ENCODE peak calls at places on chromosomes 11 and 22, in four cellular contexts. A is NAMALWA, H is pancreas, K is omental fat pad. Q is an unnamed sample.

GRCh38 chr22:24289138-24289537 is 18.5 kb downstream of the SPECC1L start:
- DNase-seq in A (no peak), H (no peak), K (no peak), Q (no peak)

GRCh38 chr11:132490976-132491375 is 1041.3 kb downstream of the OPCML start:
- DNase-seq in A (no peak), H (no peak), K (no peak), Q (no peak)

GRCh38 chr11:8289426-8290047 is 25.9 kb upstream of the LMO1 start:
- DNase-seq in A (no peak), H (no peak), K (no peak), Q (no peak)

GRCh38 chr11:12287374-12288211 is 89.8 kb upstream of the PARVA start:
- DNase-seq in A (peak), H (no peak), K (no peak), Q (peak)

GRCh38 chr11:108135845-108136599 is 14.7 kb downstream of the ACAT1 start:
- DNase-seq in A (peak), H (no peak), K (no peak), Q (no peak)

GRCh38 chr11:74417379-74417804 is 19.2 kb upstream of the PGM2L1 start:
- DNase-seq in A (no peak), H (no peak), K (no peak), Q (peak)

GRCh38 chr11:13284776-13285588 is 7.4 kb downstream of the BMAL1 start:
- DNase-seq in A (no peak), H (no peak), K (no peak), Q (no peak)

GRCh38 chr11:11660351-11660750 is 38.5 kb upstream of the GALNT18 start:
- DNase-seq in A (no peak), H (no peak), K (no peak), Q (no peak)

GRCh38 chr11:109173504-109173903 is 248.5 kb upstream of the C11orf87 start:
- DNase-seq in A (no peak), H (no peak), K (no peak), Q (no peak)

GRCh38 chr11:76822406-76822805 is 38.3 kb upstream of the ACER3 start:
- DNase-seq in A (peak), H (no peak), K (no peak), Q (no peak)

GRCh38 chr11:70397983-70398833 is at the start of gene CTTN:
- DNase-seq in A (peak), H (peak), K (peak), Q (peak)

GRCh38 chr11:119195680-119196079 is 10.4 kb downstream of the NHERF4 start:
- DNase-seq in A (no peak), H (no peak), K (no peak), Q (peak)

GRCh38 chr11:61488651-61489291 is 19.8 kb upstream of the LRRC10B start:
- DNase-seq in A (no peak), H (peak), K (no peak), Q (no peak)

GRCh38 chr11:58965246-58965985 is 26.1 kb downstream of the GLYATL1 start:
- DNase-seq in A (no peak), H (no peak), K (no peak), Q (no peak)

GRCh38 chr11:1491379-1491778 is 4.8 kb upstream of the MOB2 start:
- DNase-seq in A (no peak), H (no peak), K (no peak), Q (no peak)

GRCh38 chr11:29448246-29448877 is 568.5 kb downstream of the KCNA4 start:
- DNase-seq in A (peak), H (no peak), K (no peak), Q (no peak)

GRCh38 chr22:50473855-50474671 is 772 bp downstream of the SBF1 start:
- DNase-seq in A (no peak), H (no peak), K (no peak), Q (no peak)

GRCh38 chr11:45226901-45227300 is 59.2 kb downstream of the SYT13 start:
- DNase-seq in A (no peak), H (no peak), K (no peak), Q (no peak)

GRCh38 chr11:121291896-121292502 is 572 bp upstream of the SC5D start:
- DNase-seq in A (peak), H (no peak), K (no peak), Q (no peak)

GRCh38 chr11:64044730-64045386 is 9.1 kb downstream of the FLRT1 start:
- DNase-seq in A (no peak), H (no peak), K (no peak), Q (no peak)

GRCh38 chr11:128232588-128232987 is 354.8 kb downstream of the ETS1 start:
- DNase-seq in A (no peak), H (no peak), K (no peak), Q (no peak)

GRCh38 chr11:70445605-70446004 is 47.3 kb downstream of the CTTN start:
- DNase-seq in A (no peak), H (no peak), K (no peak), Q (no peak)

GRCh38 chr11:41622707-41623359 is 163.4 kb upstream of the LRRC4C start:
- DNase-seq in A (no peak), H (no peak), K (no peak), Q (no peak)

GRCh38 chr11:69950120-69950519 is 128.0 kb upstream of the ANO1 start:
- DNase-seq in A (peak), H (no peak), K (no peak), Q (no peak)

GRCh38 chr22:35132568-35132967 is 66.6 kb downstream of the ISX start:
- DNase-seq in A (no peak), H (no peak), K (no peak), Q (no peak)

GRCh38 chr22:42906605-42907338 is 49.7 kb upstream of the ARFGAP3 start:
- DNase-seq in A (no peak), H (no peak), K (no peak), Q (no peak)

GRCh38 chr22:36659762-36660509 is 43.6 kb downstream of the CACNG2 start:
- DNase-seq in A (peak), H (peak), K (peak), Q (peak)

GRCh38 chr11:44949160-44950035 is 1.3 kb downstream of the TP53I11 start:
- DNase-seq in A (no peak), H (peak), K (no peak), Q (peak)

GRCh38 chr11:34051349-34052035 is at the start of gene CAPRIN1:
- DNase-seq in A (peak), H (peak), K (no peak), Q (peak)

GRCh38 chr11:77300695-77301094 is 791 bp downstream of the GDPD4 start:
- DNase-seq in A (no peak), H (no peak), K (no peak), Q (no peak)

GRCh38 chr22:45456811-45457210 is 43.3 kb downstream of the RIBC2 start:
- DNase-seq in A (no peak), H (no peak), K (no peak), Q (no peak)

GRCh38 chr11:36375348-36376314 is 79.5 kb downstream of the PRR5L start:
- DNase-seq in A (no peak), H (no peak), K (no peak), Q (no peak)

GRCh38 chr22:49774499-49775151 is 53.0 kb downstream of the BRD1 start:
- DNase-seq in A (no peak), H (no peak), K (no peak), Q (no peak)

GRCh38 chr11:125300791-125301218 is 136.3 kb downstream of the PKNOX2 start:
- DNase-seq in A (no peak), H (no peak), K (no peak), Q (no peak)

GRCh38 chr11:93478841-93479240 is 64.3 kb downstream of the SMCO4 start:
- DNase-seq in A (no peak), H (no peak), K (no peak), Q (no peak)

GRCh38 chr11:15178214-15178613 is 63.5 kb downstream of the INSC start:
- DNase-seq in A (no peak), H (no peak), K (no peak), Q (no peak)

GRCh38 chr11:37984991-37985390 is 1387.0 kb upstream of the RAG2 start:
- DNase-seq in A (no peak), H (no peak), K (no peak), Q (no peak)

GRCh38 chr22:23548501-23549197 is 31.4 kb downstream of the IGLL1 start:
- DNase-seq in A (no peak), H (no peak), K (no peak), Q (no peak)

GRCh38 chr11:131618203-131618602 is 247.8 kb downstream of the NTM start:
- DNase-seq in A (no peak), H (no peak), K (no peak), Q (no peak)

Q was measured in lung.